ENCODE peak calls at places on chromosomes 1 and 21, in four cellular contexts. F is testis, R is heart left ventricle, V is left lung. G is an unnamed sample.

GRCh38 chr1:63920154-63921117 is 146.6 kb downstream of the ROR1 start:
- DNase-seq in F (no peak), R (no peak), V (no peak), G (no peak)

GRCh38 chr1:215076312-215076711 is 6.2 kb upstream of the KCNK2 start:
- DNase-seq in F (peak), R (no peak), V (no peak), G (no peak)

GRCh38 chr21:31408306-31409088 is 64.4 kb upstream of the TIAM1 start:
- DNase-seq in F (no peak), R (no peak), V (no peak), G (no peak)

GRCh38 chr1:198072177-198072576 is 84.6 kb upstream of the NEK7 start:
- DNase-seq in F (no peak), R (no peak), V (no peak), G (no peak)

GRCh38 chr1:109104364-109105151 is 9.4 kb upstream of the ELAPOR1 start:
- DNase-seq in F (no peak), R (no peak), V (no peak), G (no peak)

GRCh38 chr1:221717491-221717865 is 24.4 kb downstream of the DUSP10 start:
- DNase-seq in F (no peak), R (no peak), V (no peak), G (no peak)

GRCh38 chr21:43900690-43901089 is 35.7 kb downstream of the AGPAT3 start:
- DNase-seq in F (no peak), R (peak), V (no peak), G (no peak)

GRCh38 chr1:198756470-198756869 is 117.6 kb downstream of the PTPRC start:
- DNase-seq in F (no peak), R (no peak), V (no peak), G (no peak)

GRCh38 chr1:2789164-2789985 is 12.1 kb downstream of the TTC34 start:
- DNase-seq in F (peak), R (peak), V (peak), G (no peak)

GRCh38 chr1:246318622-246319021 is 188.5 kb downstream of the SMYD3 start:
- DNase-seq in F (no peak), R (no peak), V (no peak), G (no peak)

GRCh38 chr1:58460469-58460868 is 86.1 kb downstream of the OMA1 start:
- DNase-seq in F (no peak), R (no peak), V (no peak), G (no peak)

GRCh38 chr1:90952906-90953305 is 68.9 kb downstream of the ZNF644 start:
- DNase-seq in F (no peak), R (no peak), V (no peak), G (no peak)

GRCh38 chr21:42308914-42309752 is 6.1 kb downstream of the TFF3 start:
- DNase-seq in F (no peak), R (no peak), V (no peak), G (no peak)

GRCh38 chr1:6027591-6027990 is 18.1 kb upstream of the KCNAB2 start:
- DNase-seq in F (no peak), R (no peak), V (peak), G (peak)

GRCh38 chr1:4734791-4735190 is 80.4 kb downstream of the AJAP1 start:
- DNase-seq in F (no peak), R (no peak), V (peak), G (no peak)

GRCh38 chr1:198679535-198680173 is 40.8 kb downstream of the PTPRC start:
- DNase-seq in F (peak), R (peak), V (peak), G (no peak)

GRCh38 chr1:55527831-55528230 is 312.7 kb upstream of the USP24 start:
- DNase-seq in F (no peak), R (no peak), V (no peak), G (no peak)

GRCh38 chr1:32362474-32363313 is at the start of the genes FAM229A and TSSK3:
- DNase-seq in F (peak), R (no peak), V (peak), G (no peak)

GRCh38 chr1:230572121-230573083 is 69.9 kb upstream of the COG2 start:
- DNase-seq in F (no peak), R (no peak), V (no peak), G (peak)

DNA sequence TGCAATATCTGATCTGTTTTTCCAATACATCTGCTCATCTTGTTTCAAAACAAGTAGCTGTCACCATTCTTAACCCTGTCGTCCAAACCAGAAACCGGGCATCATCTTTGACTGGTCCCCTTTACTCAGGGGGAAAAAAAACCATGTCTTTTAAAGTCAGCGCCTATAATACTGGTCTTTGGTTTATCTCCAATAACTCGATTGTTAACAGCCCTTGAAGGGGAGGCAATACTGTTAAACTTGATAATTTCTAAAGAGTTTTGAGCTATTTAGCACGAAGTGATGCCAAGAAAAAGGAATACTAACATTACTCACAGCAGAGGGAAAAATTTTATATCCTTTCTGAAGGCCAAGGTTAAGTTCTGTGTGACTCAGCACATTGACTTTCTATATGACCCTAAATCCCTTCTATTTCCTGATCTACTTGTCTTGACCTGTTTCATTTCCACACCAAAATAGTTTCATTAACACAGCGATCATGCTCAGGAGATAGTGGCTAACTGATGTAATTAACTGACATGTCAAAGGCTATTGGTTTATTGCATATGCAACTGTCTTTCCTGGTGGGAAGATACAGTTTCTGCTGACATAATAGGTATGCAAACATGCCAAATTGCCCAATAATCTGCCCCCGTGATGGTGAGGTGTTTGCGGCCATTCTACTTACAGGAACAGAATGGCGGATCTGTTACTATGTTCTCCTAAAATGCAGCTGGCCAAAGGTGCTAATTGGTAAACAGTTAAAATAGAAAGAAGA is 59.1 kb downstream of the NFIA start:
- DNase-seq in F (no peak), R (no peak), V (no peak), G (no peak)
- H3K27ac ChIP-seq in F (no peak), R (no peak), V (no peak), G (no peak)

DNA sequence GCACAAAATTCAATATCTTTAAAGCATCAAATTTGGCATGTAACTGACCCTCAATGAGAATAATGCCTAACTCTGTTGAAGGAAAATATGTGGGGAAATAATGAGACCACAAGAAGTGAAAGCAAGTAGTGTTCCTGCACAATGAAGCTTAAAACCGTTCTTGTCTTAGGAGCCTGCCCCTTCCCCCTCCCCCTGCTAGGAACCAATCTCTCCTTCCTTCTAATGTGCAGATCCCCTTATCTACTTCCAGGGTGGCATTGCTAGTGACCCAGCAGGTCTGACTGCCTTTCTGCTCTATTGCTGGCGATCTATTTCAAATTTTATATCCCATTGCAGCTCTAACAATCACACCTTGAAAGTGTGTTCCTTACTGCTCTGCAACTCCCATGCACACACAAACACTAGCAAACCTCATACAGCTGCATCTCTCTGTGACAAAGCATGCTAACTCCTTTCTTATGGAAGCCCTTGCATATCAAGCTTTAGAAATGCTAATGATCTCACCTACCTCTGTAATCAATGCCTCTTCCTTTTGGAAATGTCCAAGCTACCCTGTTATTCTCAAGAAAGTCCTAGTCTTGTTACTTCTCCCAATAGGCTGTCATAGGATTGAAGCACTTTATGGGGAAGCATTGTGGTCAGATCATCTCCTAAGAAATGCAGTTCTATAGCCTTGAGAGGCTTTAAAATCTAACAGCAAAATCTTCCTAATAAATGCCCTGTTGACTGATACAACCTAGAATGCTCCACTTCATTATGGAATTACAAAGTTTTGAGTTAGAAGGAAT is 26.5 kb downstream of the BCL9 start:
- DNase-seq in F (no peak), R (no peak), V (no peak), G (peak)
- H3K27ac ChIP-seq in F (no peak), R (no peak), V (no peak), G (no peak)

DNA sequence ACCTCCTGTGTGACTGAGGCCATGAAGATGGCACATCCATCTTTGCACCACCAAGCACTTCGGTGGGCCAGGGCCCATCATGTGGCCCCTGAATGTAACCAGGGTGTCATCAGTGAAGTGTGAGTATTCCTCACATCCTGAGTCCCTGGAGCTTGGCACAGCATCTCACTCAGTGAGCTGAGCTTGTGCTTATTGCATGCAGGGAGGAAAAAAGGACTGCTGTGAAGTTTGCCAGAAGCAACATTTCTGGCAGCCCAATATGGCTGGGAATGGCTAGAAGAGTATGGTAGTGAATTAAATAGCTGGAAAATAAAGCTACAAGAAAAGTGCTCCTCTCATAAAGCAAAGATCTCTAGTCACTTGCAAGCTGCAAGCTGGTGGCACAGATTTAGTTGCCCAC is 109.3 kb downstream of the TNFSF18 start:
- DNase-seq in F (no peak), R (no peak), V (no peak), G (no peak)
- H3K27ac ChIP-seq in F (no peak), R (no peak), V (no peak), G (no peak)

DNA sequence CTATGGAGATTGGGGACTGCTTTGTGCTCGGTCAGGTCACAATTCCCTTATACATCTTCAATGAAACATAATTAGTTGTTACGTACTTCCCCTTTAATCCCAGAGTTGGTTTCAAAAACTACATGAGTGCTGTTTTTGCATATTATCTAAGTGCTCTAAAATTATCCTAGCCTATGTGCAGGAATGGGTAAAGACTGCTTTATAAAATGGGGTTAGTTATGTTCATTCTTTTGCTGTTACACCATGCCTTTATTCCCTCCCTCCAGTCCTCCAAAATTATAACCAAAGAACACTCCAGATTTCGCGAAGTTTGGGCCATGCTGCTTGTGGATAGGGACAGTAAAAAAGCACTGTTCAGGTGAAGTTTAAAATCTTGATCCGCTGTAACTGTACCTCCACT is 173.9 kb upstream of the SNX7 start:
- DNase-seq in F (no peak), R (no peak), V (no peak), G (no peak)
- H3K27ac ChIP-seq in F (no peak), R (no peak), V (no peak), G (no peak)

GRCh38 chr1:158146165-158146564 is 34.5 kb upstream of the CD1D start:
- DNase-seq in F (no peak), R (no peak), V (no peak), G (no peak)
- H3K27ac ChIP-seq in F (no peak), R (peak), V (no peak), G (peak)